ENCODE peak calls at places on chromosomes 16 and 17, in five cellular contexts. One of them, this sample, is unnamed.

GRCh38 chr17:34909040-34909439 is 52.2 kb downstream of the CCT6B start:
- DNase-seq in B cell: no peak
- DNase-seq in SK-N-SH: no peak
- DNase-seq in stomach: no peak
- DNase-seq in ureter: no peak
- DNase-seq in this sample: no peak

GRCh38 chr17:49951362-49952080 is 17.5 kb upstream of the DLX4 start:
- DNase-seq in B cell: no peak
- DNase-seq in SK-N-SH: peak
- DNase-seq in ureter: no peak
- DNase-seq in stomach: no peak
- DNase-seq in this sample: no peak

GRCh38 chr17:13702266-13702665 is 100.5 kb upstream of the HS3ST3A1 start:
- DNase-seq in B cell: no peak
- DNase-seq in stomach: no peak
- DNase-seq in SK-N-SH: no peak
- DNase-seq in ureter: no peak
- DNase-seq in this sample: no peak

GRCh38 chr17:3723188-3723555 is 531 bp upstream of the HASPIN start:
- DNase-seq in SK-N-SH: no peak
- DNase-seq in ureter: no peak
- DNase-seq in B cell: no peak
- DNase-seq in stomach: no peak
- DNase-seq in this sample: no peak

GRCh38 chr17:70365098-70365583 is 195.8 kb downstream of the KCNJ2 start:
- DNase-seq in stomach: no peak
- DNase-seq in ureter: no peak
- DNase-seq in B cell: no peak
- DNase-seq in SK-N-SH: no peak
- DNase-seq in this sample: peak

GRCh38 chr17:37756060-37756459 is 11.2 kb upstream of the HNF1B start:
- DNase-seq in stomach: no peak
- DNase-seq in B cell: no peak
- DNase-seq in ureter: no peak
- DNase-seq in SK-N-SH: no peak
- DNase-seq in this sample: no peak

GRCh38 chr16:1244881-1245280 is 4.4 kb downstream of the TPSAB1 start:
- DNase-seq in B cell: no peak
- DNase-seq in ureter: no peak
- DNase-seq in SK-N-SH: no peak
- DNase-seq in stomach: no peak
- DNase-seq in this sample: no peak

GRCh38 chr17:74386397-74386796 is 19.1 kb downstream of the GPR142 start:
- DNase-seq in stomach: no peak
- DNase-seq in ureter: no peak
- DNase-seq in SK-N-SH: no peak
- DNase-seq in B cell: no peak
- DNase-seq in this sample: no peak

GRCh38 chr16:73116576-73116975 is 68.6 kb upstream of the ZFHX3 start:
- DNase-seq in SK-N-SH: no peak
- DNase-seq in stomach: no peak
- DNase-seq in ureter: no peak
- DNase-seq in B cell: no peak
- DNase-seq in this sample: no peak

GRCh38 chr16:81861503-81861902 is 82.4 kb downstream of the PLCG2 start:
- DNase-seq in SK-N-SH: no peak
- DNase-seq in ureter: no peak
- DNase-seq in stomach: no peak
- DNase-seq in B cell: no peak
- DNase-seq in this sample: no peak

GRCh38 chr17:2017274-2017941 is 7.7 kb downstream of the RTN4RL1 start:
- DNase-seq in SK-N-SH: no peak
- DNase-seq in B cell: peak
- DNase-seq in stomach: no peak
- DNase-seq in ureter: no peak
- DNase-seq in this sample: peak

GRCh38 chr17:44095647-44096496 is 25.3 kb downstream of the G6PC3 start:
- DNase-seq in SK-N-SH: peak
- DNase-seq in stomach: no peak
- DNase-seq in ureter: peak
- DNase-seq in B cell: no peak
- DNase-seq in this sample: peak

GRCh38 chr16:70437582-70438324 is 1.1 kb downstream of the ST3GAL2 start:
- DNase-seq in ureter: no peak
- DNase-seq in SK-N-SH: peak
- DNase-seq in stomach: no peak
- DNase-seq in B cell: no peak
- DNase-seq in this sample: peak

GRCh38 chr17:9021985-9022552 is 759 bp downstream of the NTN1 start:
- DNase-seq in B cell: peak
- DNase-seq in ureter: no peak
- DNase-seq in stomach: no peak
- DNase-seq in SK-N-SH: peak
- DNase-seq in this sample: peak

GRCh38 chr17:63823659-63824331 is 3.4 kb upstream of the PSMC5 start:
- DNase-seq in ureter: no peak
- DNase-seq in stomach: no peak
- DNase-seq in B cell: no peak
- DNase-seq in SK-N-SH: no peak
- DNase-seq in this sample: no peak

GRCh38 chr17:32516450-32516849 is 29.7 kb downstream of the CDK5R1 start:
- DNase-seq in ureter: no peak
- DNase-seq in B cell: no peak
- DNase-seq in stomach: no peak
- DNase-seq in SK-N-SH: no peak
- DNase-seq in this sample: peak

GRCh38 chr17:13273744-13274295 is 256.0 kb upstream of the ELAC2 start:
- DNase-seq in B cell: no peak
- DNase-seq in stomach: no peak
- DNase-seq in ureter: no peak
- DNase-seq in SK-N-SH: no peak
- DNase-seq in this sample: no peak

GRCh38 chr17:76179496-76180467 is 38.7 kb upstream of the FOXJ1 start:
- DNase-seq in ureter: no peak
- DNase-seq in stomach: no peak
- DNase-seq in B cell: no peak
- DNase-seq in SK-N-SH: no peak
- DNase-seq in this sample: peak

This sample was measured in GM12865.